ENCODE peak calls at places on chromosomes 11 and 22, in seven cellular contexts. One of them, this sample, is unnamed.

GRCh38 chr11:106021181-106021966 is 666 bp downstream of the MSANTD4 start:
- DNase-seq in suprapubic skin: no peak
- DNase-seq in AG04450: no peak
- DNase-seq in CD4-positive, alpha-beta memory T cell: no peak
- DNase-seq in Karpas-422: peak
- DNase-seq in tibial artery: no peak
- DNase-seq in aorta: no peak
- DNase-seq in this sample: no peak

GRCh38 chr11:124892750-124893454 is 4.8 kb downstream of the ROBO4 start:
- DNase-seq in suprapubic skin: no peak
- DNase-seq in AG04450: no peak
- DNase-seq in CD4-positive, alpha-beta memory T cell: no peak
- DNase-seq in Karpas-422: no peak
- DNase-seq in tibial artery: peak
- DNase-seq in aorta: no peak
- DNase-seq in this sample: no peak

GRCh38 chr22:19631899-19632670 is 82.2 kb upstream of the SEPTIN5 start:
- DNase-seq in suprapubic skin: no peak
- DNase-seq in AG04450: peak
- DNase-seq in CD4-positive, alpha-beta memory T cell: no peak
- DNase-seq in Karpas-422: peak
- DNase-seq in tibial artery: no peak
- DNase-seq in aorta: peak
- DNase-seq in this sample: peak

GRCh38 chr11:121508449-121508848 is 55.7 kb upstream of the SORL1-AS1 start:
- DNase-seq in suprapubic skin: no peak
- DNase-seq in AG04450: no peak
- DNase-seq in CD4-positive, alpha-beta memory T cell: no peak
- DNase-seq in Karpas-422: no peak
- DNase-seq in tibial artery: no peak
- DNase-seq in aorta: no peak
- DNase-seq in this sample: no peak

GRCh38 chr22:30989473-30989872 is 20.4 kb downstream of the TUG1 start:
- DNase-seq in suprapubic skin: no peak
- DNase-seq in AG04450: no peak
- DNase-seq in CD4-positive, alpha-beta memory T cell: no peak
- DNase-seq in Karpas-422: no peak
- DNase-seq in tibial artery: no peak
- DNase-seq in aorta: no peak
- DNase-seq in this sample: no peak

GRCh38 chr22:23306926-23307325 is 126.6 kb downstream of the BCR start:
- DNase-seq in suprapubic skin: no peak
- DNase-seq in AG04450: no peak
- DNase-seq in CD4-positive, alpha-beta memory T cell: no peak
- DNase-seq in Karpas-422: no peak
- DNase-seq in tibial artery: no peak
- DNase-seq in aorta: no peak
- DNase-seq in this sample: peak

GRCh38 chr11:36385121-36385530 is 89.0 kb downstream of the PRR5L start:
- DNase-seq in suprapubic skin: no peak
- DNase-seq in AG04450: peak
- DNase-seq in CD4-positive, alpha-beta memory T cell: no peak
- DNase-seq in Karpas-422: no peak
- DNase-seq in tibial artery: no peak
- DNase-seq in aorta: no peak
- DNase-seq in this sample: no peak

GRCh38 chr11:126051117-126051516 is 11.5 kb downstream of the CDON start:
- DNase-seq in suprapubic skin: no peak
- DNase-seq in AG04450: no peak
- DNase-seq in CD4-positive, alpha-beta memory T cell: no peak
- DNase-seq in Karpas-422: no peak
- DNase-seq in tibial artery: no peak
- DNase-seq in aorta: no peak
- DNase-seq in this sample: no peak

GRCh38 chr22:43843783-43844530 is 18.4 kb downstream of the SULT4A1 start:
- DNase-seq in suprapubic skin: no peak
- DNase-seq in AG04450: no peak
- DNase-seq in CD4-positive, alpha-beta memory T cell: no peak
- DNase-seq in Karpas-422: no peak
- DNase-seq in tibial artery: no peak
- DNase-seq in aorta: no peak
- DNase-seq in this sample: no peak

GRCh38 chr11:88590366-88590765 is 252.8 kb upstream of the CTSC start:
- DNase-seq in suprapubic skin: no peak
- DNase-seq in AG04450: no peak
- DNase-seq in CD4-positive, alpha-beta memory T cell: no peak
- DNase-seq in Karpas-422: no peak
- DNase-seq in tibial artery: no peak
- DNase-seq in aorta: no peak
- DNase-seq in this sample: no peak

GRCh38 chr11:46490576-46491100 is 99.1 kb upstream of the CHRM4 start:
- DNase-seq in suprapubic skin: no peak
- DNase-seq in AG04450: no peak
- DNase-seq in CD4-positive, alpha-beta memory T cell: no peak
- DNase-seq in Karpas-422: no peak
- DNase-seq in tibial artery: no peak
- DNase-seq in aorta: no peak
- DNase-seq in this sample: no peak

GRCh38 chr22:27745809-27746208 is 55.7 kb downstream of the MN1 start:
- DNase-seq in suprapubic skin: no peak
- DNase-seq in AG04450: no peak
- DNase-seq in CD4-positive, alpha-beta memory T cell: no peak
- DNase-seq in Karpas-422: no peak
- DNase-seq in tibial artery: no peak
- DNase-seq in aorta: no peak
- DNase-seq in this sample: no peak

GRCh38 chr11:72781313-72782080 is 12.3 kb downstream of the STARD10 start:
- DNase-seq in suprapubic skin: no peak
- DNase-seq in AG04450: no peak
- DNase-seq in CD4-positive, alpha-beta memory T cell: peak
- DNase-seq in Karpas-422: no peak
- DNase-seq in tibial artery: no peak
- DNase-seq in aorta: peak
- DNase-seq in this sample: peak

GRCh38 chr11:82790723-82791487 is 57.2 kb upstream of the FAM181B start:
- DNase-seq in suprapubic skin: no peak
- DNase-seq in AG04450: no peak
- DNase-seq in CD4-positive, alpha-beta memory T cell: no peak
- DNase-seq in Karpas-422: no peak
- DNase-seq in tibial artery: no peak
- DNase-seq in aorta: no peak
- DNase-seq in this sample: no peak

GRCh38 chr11:120645639-120646038 is 134.1 kb downstream of the GRIK4 start:
- DNase-seq in suprapubic skin: no peak
- DNase-seq in AG04450: no peak
- DNase-seq in CD4-positive, alpha-beta memory T cell: no peak
- DNase-seq in Karpas-422: no peak
- DNase-seq in tibial artery: no peak
- DNase-seq in aorta: no peak
- DNase-seq in this sample: no peak

GRCh38 chr11:111310088-111310487 is 11.7 kb downstream of the POU2AF3 start:
- DNase-seq in suprapubic skin: no peak
- DNase-seq in AG04450: no peak
- DNase-seq in CD4-positive, alpha-beta memory T cell: no peak
- DNase-seq in Karpas-422: no peak
- DNase-seq in tibial artery: no peak
- DNase-seq in aorta: no peak
- DNase-seq in this sample: no peak

GRCh38 chr22:46931881-46932280 is 169.4 kb downstream of the TBC1D22A start:
- DNase-seq in suprapubic skin: no peak
- DNase-seq in AG04450: no peak
- DNase-seq in CD4-positive, alpha-beta memory T cell: no peak
- DNase-seq in Karpas-422: no peak
- DNase-seq in tibial artery: no peak
- DNase-seq in aorta: no peak
- DNase-seq in this sample: no peak

GRCh38 chr11:110491577-110492352 is 62.0 kb downstream of the FDX1 start:
- DNase-seq in suprapubic skin: no peak
- DNase-seq in AG04450: no peak
- DNase-seq in CD4-positive, alpha-beta memory T cell: no peak
- DNase-seq in Karpas-422: no peak
- DNase-seq in tibial artery: no peak
- DNase-seq in aorta: no peak
- DNase-seq in this sample: no peak

GRCh38 chr11:44592125-44592643 is 26.7 kb downstream of the CD82 start:
- DNase-seq in suprapubic skin: peak
- DNase-seq in AG04450: no peak
- DNase-seq in CD4-positive, alpha-beta memory T cell: no peak
- DNase-seq in Karpas-422: no peak
- DNase-seq in tibial artery: peak
- DNase-seq in aorta: peak
- DNase-seq in this sample: no peak

GRCh38 chr11:3147626-3148025 is 17.5 kb downstream of the OSBPL5 start:
- DNase-seq in suprapubic skin: no peak
- DNase-seq in AG04450: no peak
- DNase-seq in CD4-positive, alpha-beta memory T cell: no peak
- DNase-seq in Karpas-422: no peak
- DNase-seq in tibial artery: no peak
- DNase-seq in aorta: no peak
- DNase-seq in this sample: no peak
- H3K27ac ChIP-seq in suprapubic skin: peak
- H3K27ac ChIP-seq in AG04450: no peak
- H3K27ac ChIP-seq in CD4-positive, alpha-beta memory T cell: no peak
- H3K27ac ChIP-seq in Karpas-422: no peak
- H3K27ac ChIP-seq in tibial artery: peak
- H3K27ac ChIP-seq in aorta: peak
- H3K27ac ChIP-seq in this sample: no peak

DNA sequence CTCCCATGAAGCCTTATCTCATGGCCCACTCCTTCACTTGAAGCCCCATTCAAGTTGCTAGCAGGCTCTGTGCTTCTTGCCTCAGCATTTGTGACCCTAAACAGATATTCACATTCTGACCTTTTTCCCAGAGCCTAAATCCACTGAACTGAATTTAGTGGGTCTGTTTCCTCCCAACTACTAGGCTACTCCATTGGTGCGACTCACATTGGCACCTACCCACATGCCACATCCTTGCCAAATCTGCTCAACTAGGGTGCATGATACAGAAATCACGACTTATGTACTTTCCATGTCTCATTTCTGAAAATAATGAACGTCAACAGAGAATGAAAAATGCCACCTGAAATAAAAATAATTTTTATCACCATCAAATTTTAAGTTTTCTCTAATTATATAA is 8.3 kb upstream of the MMP12 start:
- DNase-seq in suprapubic skin: no peak
- DNase-seq in AG04450: no peak
- DNase-seq in CD4-positive, alpha-beta memory T cell: no peak
- DNase-seq in Karpas-422: no peak
- DNase-seq in tibial artery: no peak
- DNase-seq in aorta: no peak
- DNase-seq in this sample: no peak
- H3K27ac ChIP-seq in suprapubic skin: no peak
- H3K27ac ChIP-seq in AG04450: no peak
- H3K27ac ChIP-seq in CD4-positive, alpha-beta memory T cell: no peak
- H3K27ac ChIP-seq in Karpas-422: no peak
- H3K27ac ChIP-seq in tibial artery: no peak
- H3K27ac ChIP-seq in aorta: no peak
- H3K27ac ChIP-seq in this sample: no peak

GRCh38 chr11:108697872-108698473 is 33.1 kb downstream of the DDX10 start:
- DNase-seq in suprapubic skin: no peak
- DNase-seq in AG04450: peak
- DNase-seq in CD4-positive, alpha-beta memory T cell: peak
- DNase-seq in Karpas-422: peak
- DNase-seq in tibial artery: peak
- DNase-seq in aorta: no peak
- DNase-seq in this sample: peak

GRCh38 chr11:108698844-108699642 is 34.2 kb downstream of the DDX10 start:
- DNase-seq in suprapubic skin: no peak
- DNase-seq in AG04450: no peak
- DNase-seq in CD4-positive, alpha-beta memory T cell: no peak
- DNase-seq in Karpas-422: no peak
- DNase-seq in tibial artery: no peak
- DNase-seq in aorta: no peak
- DNase-seq in this sample: no peak

GRCh38 chr11:108693852-108694251 is 29.0 kb downstream of the DDX10 start:
- DNase-seq in suprapubic skin: no peak
- DNase-seq in AG04450: no peak
- DNase-seq in CD4-positive, alpha-beta memory T cell: no peak
- DNase-seq in Karpas-422: no peak
- DNase-seq in tibial artery: no peak
- DNase-seq in aorta: no peak
- DNase-seq in this sample: no peak
- H3K27ac ChIP-seq in suprapubic skin: no peak
- H3K27ac ChIP-seq in AG04450: no peak
- H3K27ac ChIP-seq in CD4-positive, alpha-beta memory T cell: no peak
- H3K27ac ChIP-seq in Karpas-422: no peak
- H3K27ac ChIP-seq in tibial artery: no peak
- H3K27ac ChIP-seq in aorta: no peak
- H3K27ac ChIP-seq in this sample: no peak

GRCh38 chr11:35038211-35038930 is 100.6 kb upstream of the CD44 start:
- DNase-seq in suprapubic skin: no peak
- DNase-seq in AG04450: no peak
- DNase-seq in CD4-positive, alpha-beta memory T cell: no peak
- DNase-seq in Karpas-422: no peak
- DNase-seq in tibial artery: no peak
- DNase-seq in aorta: no peak
- DNase-seq in this sample: no peak

GRCh38 chr11:35041070-35041554 is 97.9 kb upstream of the CD44 start:
- DNase-seq in suprapubic skin: no peak
- DNase-seq in AG04450: no peak
- DNase-seq in CD4-positive, alpha-beta memory T cell: no peak
- DNase-seq in Karpas-422: no peak
- DNase-seq in tibial artery: no peak
- DNase-seq in aorta: no peak
- DNase-seq in this sample: no peak

GRCh38 chr11:35042265-35042664 is 96.7 kb upstream of the CD44 start:
- DNase-seq in suprapubic skin: no peak
- DNase-seq in AG04450: no peak
- DNase-seq in CD4-positive, alpha-beta memory T cell: no peak
- DNase-seq in Karpas-422: no peak
- DNase-seq in tibial artery: no peak
- DNase-seq in aorta: no peak
- DNase-seq in this sample: no peak

GRCh38 chr11:35039076-35039475 is 99.9 kb upstream of the CD44 start:
- DNase-seq in suprapubic skin: no peak
- DNase-seq in AG04450: no peak
- DNase-seq in CD4-positive, alpha-beta memory T cell: no peak
- DNase-seq in Karpas-422: no peak
- DNase-seq in tibial artery: no peak
- DNase-seq in aorta: no peak
- DNase-seq in this sample: no peak

DNA sequence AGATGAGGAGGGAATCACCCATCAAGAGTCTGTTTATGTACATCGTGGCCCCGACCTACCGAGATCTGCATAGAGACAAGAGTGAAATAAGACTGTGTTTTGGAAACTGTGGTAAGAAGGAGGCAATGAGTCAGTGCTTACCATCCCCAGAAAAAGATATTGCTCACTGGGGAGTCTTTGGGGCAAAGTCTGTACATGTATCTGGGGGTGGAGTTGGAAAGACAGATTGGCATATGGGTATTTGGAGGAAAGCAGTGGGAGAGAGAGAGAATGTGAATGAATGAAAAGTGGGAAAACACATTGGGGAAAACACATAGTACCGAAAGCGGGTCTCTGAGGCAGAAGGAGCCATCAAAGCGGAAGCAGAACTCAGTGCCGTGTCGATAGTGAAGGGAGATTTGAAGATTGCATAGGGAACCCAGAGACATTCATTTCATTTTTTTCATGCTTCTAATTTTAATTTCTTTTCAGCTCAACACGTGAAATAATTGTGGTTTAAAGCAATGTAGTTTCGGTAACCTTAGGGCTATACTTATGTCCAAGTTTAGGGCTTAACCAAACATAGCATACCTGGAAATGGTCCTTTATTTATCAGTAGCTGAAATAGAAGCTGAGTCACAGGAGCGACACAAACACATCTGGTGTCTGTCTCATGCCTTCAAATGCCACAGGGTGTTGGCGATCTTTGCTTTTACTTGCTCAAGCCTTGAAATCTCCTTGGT is 98.6 kb upstream of the CD44 start:
- DNase-seq in suprapubic skin: no peak
- DNase-seq in AG04450: no peak
- DNase-seq in CD4-positive, alpha-beta memory T cell: peak
- DNase-seq in Karpas-422: peak
- DNase-seq in tibial artery: no peak
- DNase-seq in aorta: no peak
- DNase-seq in this sample: no peak
- H3K27ac ChIP-seq in suprapubic skin: peak
- H3K27ac ChIP-seq in AG04450: no peak
- H3K27ac ChIP-seq in CD4-positive, alpha-beta memory T cell: peak
- H3K27ac ChIP-seq in Karpas-422: no peak
- H3K27ac ChIP-seq in tibial artery: no peak
- H3K27ac ChIP-seq in aorta: no peak
- H3K27ac ChIP-seq in this sample: no peak